ENCODE peak calls at places on chromosomes 11 and 22, in four cellular contexts. G is IMR-90, T is endothelial cell of umbilical vein, W is K562. C is an unnamed sample.

GRCh38 chr11:78339483-78339882 is 78.1 kb downstream of the GAB2 start:
- DNase-seq in G (no peak), T (no peak), W (peak; percentile 27), C (no peak)

GRCh38 chr11:45260047-45260446 is 26.1 kb downstream of the SYT13 start:
- DNase-seq in G (no peak), T (no peak), W (no peak), C (no peak)

GRCh38 chr22:28813772-28814518 is 13.6 kb upstream of the XBP1 start:
- DNase-seq in G (no peak), T (no peak), W (no peak), C (no peak)

GRCh38 chr11:123057604-123058305 is 4.2 kb downstream of the HSPA8 start:
- DNase-seq in G (no peak), T (no peak), W (no peak), C (no peak)

GRCh38 chr11:122097419-122098001 is 18.5 kb downstream of the BLID start:
- DNase-seq in G (peak; percentile 47), T (no peak), W (no peak), C (peak; percentile 33)

GRCh38 chr11:7513210-7514098 is at the start of gene PPFIBP2:
- DNase-seq in G (peak; percentile 47), T (peak; percentile 63), W (peak; percentile 95), C (no peak)

GRCh38 chr11:2931771-2932738 is 2.8 kb upstream of the PHLDA2 start:
- DNase-seq in G (no peak), T (no peak), W (no peak), C (no peak)

GRCh38 chr22:38882480-38882879 is 10.5 kb upstream of the CBX6 start:
- DNase-seq in G (peak; percentile 33), T (no peak), W (peak; percentile 2), C (no peak)

GRCh38 chr11:9313648-9314290 is 624 bp downstream of the TMEM41B start:
- DNase-seq in G (peak; percentile 8), T (peak; percentile 59), W (no peak), C (no peak)

GRCh38 chr11:70853103-70853830 is 399.1 kb downstream of the SHANK2 start:
- DNase-seq in G (no peak), T (no peak), W (no peak), C (no peak)

GRCh38 chr11:70851308-70851707 is 401.1 kb downstream of the SHANK2 start:
- DNase-seq in G (no peak), T (no peak), W (no peak), C (no peak)

GRCh38 chr11:70854891-70855556 is 397.4 kb downstream of the SHANK2 start:
- DNase-seq in G (no peak), T (no peak), W (no peak), C (no peak)

GRCh38 chr11:70851907-70852306 is 400.5 kb downstream of the SHANK2 start:
- DNase-seq in G (no peak), T (no peak), W (no peak), C (no peak)

GRCh38 chr11:70854201-70854600 is 398.2 kb downstream of the SHANK2 start:
- DNase-seq in G (no peak), T (no peak), W (no peak), C (no peak)
- H3K9me3 ChIP-seq in G (peaks cover 3% of the 10 kb centered on the region), T (peaks cover 2% of the 10 kb centered on the region), W (no peaks in the 10 kb centered on the region), C (peaks cover 1% of the 10 kb centered on the region)

GRCh38 chr22:44861245-44861644 is 108.9 kb downstream of the ARHGAP8 start:
- DNase-seq in G (no peak), T (no peak), W (no peak), C (no peak)
- TF ChIP-seq CTCF in G (no peak), T (no peak), W (no peak), C (no peak)

GRCh38 chr11:43150697-43151096 is 161.1 kb upstream of the API5 start:
- DNase-seq in G (no peak), T (no peak), W (no peak), C (no peak)

GRCh38 chr11:43145653-43146052 is 166.1 kb upstream of the API5 start:
- DNase-seq in G (no peak), T (no peak), W (no peak), C (no peak)
- H3K9me1 ChIP-seq in G (no peaks in the 10 kb centered on the region), T (no peaks in the 10 kb centered on the region), W (no peaks in the 10 kb centered on the region), C (no peaks in the 10 kb centered on the region)

DNA sequence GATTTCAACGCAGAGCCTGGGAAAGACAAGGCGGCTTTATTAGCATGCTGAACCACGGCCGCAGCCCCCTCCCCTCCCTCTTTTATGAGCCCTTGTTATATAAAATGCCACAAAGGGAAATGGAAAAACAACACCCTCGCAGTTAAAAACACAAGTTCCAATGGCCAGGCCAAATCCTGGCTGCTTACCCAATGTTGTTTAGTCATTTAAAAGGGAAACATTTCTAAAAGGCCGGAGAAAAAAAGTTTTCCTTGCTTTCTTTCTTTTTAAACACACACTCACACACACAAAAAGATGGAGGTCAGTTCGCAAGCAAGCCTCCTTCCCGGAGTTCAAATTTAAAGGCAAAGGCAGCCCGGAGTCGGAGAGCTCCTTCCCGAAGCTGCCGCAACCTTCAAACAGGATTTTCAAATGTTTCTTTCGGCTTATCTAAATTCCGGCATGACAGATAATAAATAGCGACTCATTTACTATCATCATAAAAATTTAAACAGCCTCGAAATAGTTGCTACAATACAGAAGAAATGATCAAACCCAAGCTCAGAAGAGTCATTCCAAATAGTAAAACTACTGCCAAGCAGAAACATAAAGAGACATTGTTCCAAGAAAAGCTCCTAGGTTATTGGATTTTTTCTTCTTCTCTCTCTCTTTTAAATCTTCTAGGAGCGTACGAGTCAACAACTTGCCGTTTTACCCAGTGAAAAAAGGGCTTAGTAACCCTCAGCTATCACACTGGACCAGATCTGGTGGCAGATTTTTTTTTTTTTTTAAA is 3.5 kb downstream of the PHF21B start:
- DNase-seq in G (no peak), T (no peak), W (no peak), C (no peak)
- H3K9me3 ChIP-seq in G (no peaks in the 10 kb centered on the region), T (no peaks in the 10 kb centered on the region), W (no peaks in the 10 kb centered on the region), C (no peaks in the 10 kb centered on the region)

GRCh38 chr22:37489994-37490393 is 3.8 kb upstream of the MFNG start:
- DNase-seq in G (no peak), T (no peak), W (no peak), C (no peak)

GRCh38 chr22:37493979-37494378 is 7.8 kb upstream of the MFNG start:
- DNase-seq in G (no peak), T (no peak), W (no peak), C (no peak)

GRCh38 chr22:37491559-37492427 is 5.6 kb upstream of the MFNG start:
- DNase-seq in G (no peak), T (no peak), W (peak; percentile 24), C (no peak)

GRCh38 chr22:37491106-37491505 is 4.9 kb upstream of the MFNG start:
- DNase-seq in G (no peak), T (no peak), W (no peak), C (no peak)

GRCh38 chr22:37492428-37493344 is 6.5 kb upstream of the MFNG start:
- DNase-seq in G (peak; percentile 59), T (peak; percentile 37), W (peak; percentile 56), C (no peak)
- TF ChIP-seq CTCF in G (peak; percentile 44), T (peak; percentile 56), W (peak; percentile 61), C (peak; percentile 47)

DNA sequence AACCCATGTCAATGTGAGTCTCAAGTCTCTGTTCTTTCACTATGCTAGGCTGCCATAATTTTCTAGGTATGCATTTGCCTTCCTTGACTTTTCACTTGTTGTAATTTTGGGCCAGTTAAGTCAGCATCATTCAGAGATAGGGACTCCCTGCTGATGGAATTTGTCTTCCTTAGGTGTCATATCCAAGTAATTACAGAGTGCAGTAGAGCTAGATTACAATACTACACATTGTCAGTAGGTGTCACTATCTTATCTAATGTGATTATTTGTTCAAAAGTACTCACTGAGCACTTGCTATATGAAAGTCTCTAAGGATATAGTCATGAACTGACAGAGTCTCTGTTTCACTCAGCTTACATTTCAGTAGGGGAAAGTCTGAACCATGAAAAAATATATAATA is 25.0 kb upstream of the SYN3 start:
- DNase-seq in G (no peak), T (no peak), W (no peak), C (no peak)
- H3K9me1 ChIP-seq in G (no peaks in the 10 kb centered on the region), T (no peaks in the 10 kb centered on the region), W (no peaks in the 10 kb centered on the region), C (no peaks in the 10 kb centered on the region)

DNA sequence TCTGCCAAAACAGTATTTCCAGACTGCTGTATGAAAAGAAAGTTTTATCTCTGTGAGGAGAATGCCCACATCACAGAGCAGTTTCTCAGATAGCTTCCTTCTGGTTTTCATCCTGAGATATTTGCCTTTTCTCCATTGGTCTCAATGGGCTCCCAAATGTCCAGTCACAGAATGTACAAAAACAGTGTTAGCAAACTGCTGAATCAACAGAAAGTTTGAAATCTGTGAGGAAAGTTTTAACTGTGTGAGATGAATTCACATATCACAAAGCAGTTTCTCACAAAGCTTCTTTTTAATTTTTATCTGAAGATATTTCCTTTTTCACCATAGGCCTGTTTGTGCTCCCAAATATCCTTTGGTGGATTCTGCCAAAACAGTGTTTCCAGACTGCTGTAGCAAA is 207.2 kb upstream of the TRIM48 start:
- DNase-seq in G (no peak), T (no peak), W (no peak), C (no peak)
- H3K9me3 ChIP-seq in G (no peaks in the 10 kb centered on the region), T (peaks cover 5% of the 10 kb centered on the region), W (no peaks in the 10 kb centered on the region), C (no peaks in the 10 kb centered on the region)

DNA sequence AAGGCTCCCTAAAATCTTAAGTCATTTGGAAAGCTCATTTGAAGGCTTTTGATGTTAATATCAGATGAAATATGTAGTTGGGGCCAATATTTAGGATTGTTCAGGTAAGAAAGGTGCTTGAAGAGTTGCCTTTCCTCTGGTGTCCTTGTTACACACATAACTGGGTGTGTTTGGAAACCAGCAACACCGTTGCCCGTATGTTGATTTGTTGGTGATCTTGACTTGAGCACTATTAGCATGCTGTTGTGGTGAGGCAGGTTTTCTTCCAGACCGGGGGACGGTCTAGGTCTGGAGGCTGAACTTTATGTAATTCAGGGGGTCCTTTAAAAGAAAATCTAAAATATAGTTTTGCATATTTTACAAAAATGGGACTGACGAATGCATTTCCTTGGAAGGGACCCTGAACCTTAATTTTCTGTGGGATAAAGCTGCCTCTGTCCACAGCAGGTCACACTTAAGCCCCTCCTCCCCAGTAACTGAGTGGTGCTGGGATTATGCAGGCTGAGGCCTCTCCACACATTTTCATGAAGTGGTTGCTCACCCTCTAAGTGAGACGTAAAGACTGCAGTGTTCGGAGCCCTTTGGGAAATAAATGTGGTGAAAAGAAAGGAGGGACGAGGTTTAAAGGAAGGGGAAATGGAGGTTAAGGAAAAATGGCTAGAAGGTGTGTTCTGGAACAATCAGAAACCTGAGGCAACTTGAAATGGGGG is 1.8 kb downstream of the YWHAH start:
- DNase-seq in G (peak; percentile 31), T (peak; percentile 27), W (no peak), C (no peak)
- TF ChIP-seq CTCF in G (no peak), T (no peak), W (no peak), C (no peak)

GRCh38 chr11:120750647-120751419 is 239.3 kb downstream of the GRIK4 start:
- DNase-seq in G (no peak), T (no peak), W (no peak), C (no peak)
- H3K9me1 ChIP-seq in G (no peaks in the 10 kb centered on the region), T (no peaks in the 10 kb centered on the region), W (no peaks in the 10 kb centered on the region), C (no peaks in the 10 kb centered on the region)

GRCh38 chr22:11598492-11599440 is 3929.2 kb upstream of the OR11H1 start:
- DNase-seq in G (no peak), T (no peak), W (no peak), C (no peak)
- H3K9me3 ChIP-seq in G (peaks cover 32% of the 10 kb centered on the region), T (peaks cover 17% of the 10 kb centered on the region), W (no peaks in the 10 kb centered on the region), C (peaks cover 26% of the 10 kb centered on the region)